ENCODE peak calls at places on chromosomes 3 and 15, in four cellular contexts. Y, U, N and O are unnamed samples.

GRCh38 chr3:69749461-69749860 is 10.2 kb downstream of the MITF start:
- DNase-seq in U (no peak), N (no peak), Y (no peak), O (no peak)

GRCh38 chr15:99103279-99103678 is 1.6 kb upstream of the SYNM start:
- DNase-seq in N (no peak), U (no peak), Y (no peak), O (no peak)

GRCh38 chr15:31469801-31470545 is 143.3 kb downstream of the KLF13 start:
- DNase-seq in N (no peak), U (no peak), Y (no peak), O (no peak)

GRCh38 chr3:138349926-138350665 is 1.7 kb downstream of the MRAS start:
- DNase-seq in N (no peak), Y (no peak), U (peak; percentile 25), O (no peak)

GRCh38 chr3:87298111-87298718 is 21.8 kb upstream of the POU1F1 start:
- DNase-seq in Y (peak; percentile 55), N (peak; percentile 84), U (peak; percentile 24), O (peak; percentile 51)

GRCh38 chr15:71335591-71335990 is 220.3 kb downstream of the THSD4 start:
- DNase-seq in N (no peak), U (no peak), Y (no peak), O (no peak)

GRCh38 chr3:56115698-56116097 is 352.6 kb downstream of the ERC2 start:
- DNase-seq in U (no peak), Y (peak; percentile 10), N (no peak), O (no peak)

GRCh38 chr3:42960282-42960681 is 18.8 kb upstream of the GASK1A start:
- DNase-seq in N (no peak), U (no peak), Y (no peak), O (peak; percentile 20)

GRCh38 chr3:13896473-13897154 is 16.7 kb upstream of the WNT7A start:
- DNase-seq in U (peak; percentile 51), Y (peak; percentile 88), N (peak; percentile 76), O (peak; percentile 85)

GRCh38 chr3:161600185-161600584 is 103.6 kb downstream of the OTOL1 start:
- DNase-seq in Y (no peak), N (no peak), U (no peak), O (peak; percentile 4)

GRCh38 chr15:63331456-63331855 is 50.2 kb downstream of the CA12 start:
- DNase-seq in Y (no peak), N (no peak), U (peak; percentile 50), O (no peak)

GRCh38 chr15:69836526-69837230 is 261.0 kb downstream of the TLE3 start:
- DNase-seq in U (no peak), Y (no peak), N (no peak), O (no peak)

GRCh38 chr3:101851072-101851471 is 1.8 kb downstream of the NFKBIZ start:
- DNase-seq in U (no peak), N (peak; percentile 10), Y (no peak), O (no peak)

GRCh38 chr3:197394464-197395321 is 96.3 kb upstream of the DLG1 start:
- DNase-seq in N (no peak), U (peak; percentile 100), Y (no peak), O (peak; percentile 54)

GRCh38 chr3:38003371-38003816 is 12.8 kb downstream of the VILL start:
- DNase-seq in Y (peak; percentile 79), U (peak; percentile 23), N (peak; percentile 53), O (peak; percentile 80)

GRCh38 chr15:56984681-56985515 is 66.5 kb downstream of the TCF12 start:
- DNase-seq in U (peak; percentile 51), Y (no peak), N (peak; percentile 92), O (no peak)

GRCh38 chr3:30643763-30644462 is 37.5 kb downstream of the TGFBR2 start:
- DNase-seq in U (no peak), Y (no peak), N (no peak), O (no peak)

GRCh38 chr15:97915261-97915660 is 45.2 kb upstream of the ARRDC4 start:
- DNase-seq in N (no peak), Y (no peak), U (no peak), O (no peak)

GRCh38 chr3:29805757-29806156 is 524.9 kb downstream of the RBMS3 start:
- DNase-seq in U (peak; percentile 23), N (no peak), Y (no peak), O (no peak)

GRCh38 chr3:194369522-194370279 is at the start of gene LRRC15:
- DNase-seq in U (peak; percentile 78), Y (peak; percentile 84), N (no peak), O (peak; percentile 63)

GRCh38 chr3:11582123-11582968 is 61.4 kb downstream of the VGLL4 start:
- DNase-seq in Y (peak; percentile 65), N (peak; percentile 90), U (peak; percentile 93), O (peak; percentile 82)

GRCh38 chr3:35680866-35681650 is 41.7 kb downstream of the ARPP21 start:
- DNase-seq in Y (no peak), U (no peak), N (no peak), O (no peak)

GRCh38 chr15:77178421-77178820 is 107.5 kb upstream of the TSPAN3 start:
- DNase-seq in Y (no peak), U (no peak), N (no peak), O (no peak)

GRCh38 chr15:77027697-77028450 is 32.9 kb downstream of the PSTPIP1 start:
- DNase-seq in N (peak; percentile 36), Y (peak; percentile 55), U (peak; percentile 20), O (no peak)

GRCh38 chr3:188578579-188579363 is 424.8 kb downstream of the LPP start:
- DNase-seq in N (no peak), Y (no peak), U (peak; percentile 96), O (no peak)
- H3K27ac ChIP-seq in N (no peak overlapping the region), Y (no peak overlapping the region), U (peak overlapping the region; percentile 70), O (no peak overlapping the region)

GRCh38 chr15:60006808-60007346 is 2.8 kb downstream of the FOXB1 start:
- DNase-seq in Y (peak; percentile 42), U (peak; percentile 8), N (no peak), O (no peak)

GRCh38 chr15:60004019-60004845 is at the start of gene FOXB1:
- DNase-seq in Y (peak; percentile 95), N (no peak), U (no peak), O (peak; percentile 35)

GRCh38 chr15:60006203-60006782 is 2.2 kb downstream of the FOXB1 start:
- DNase-seq in Y (peak; percentile 95), N (peak; percentile 35), U (peak; percentile 6), O (peak; percentile 44)

GRCh38 chr15:60004846-60005351 is 788 bp downstream of the FOXB1 start:
- DNase-seq in U (peak; percentile 12), Y (peak; percentile 75), N (no peak), O (no peak)

GRCh38 chr15:60005352-60006202 is 1.5 kb downstream of the FOXB1 start:
- DNase-seq in N (no peak), Y (peak; percentile 48), U (no peak), O (no peak)
- TF ChIP-seq EZH2 in N (peak; percentile 68), Y (peak; percentile 60), U (peak; percentile 87), O (peak; percentile 91)

GRCh38 chr15:67613708-67614107 is 71.2 kb downstream of the MAP2K5 start:
- DNase-seq in Y (no peak), N (no peak), U (no peak), O (no peak)
- TF ChIP-seq CTCF in Y (peak; percentile 35), N (peak; percentile 14), U (no peak), O (no peak)

DNA sequence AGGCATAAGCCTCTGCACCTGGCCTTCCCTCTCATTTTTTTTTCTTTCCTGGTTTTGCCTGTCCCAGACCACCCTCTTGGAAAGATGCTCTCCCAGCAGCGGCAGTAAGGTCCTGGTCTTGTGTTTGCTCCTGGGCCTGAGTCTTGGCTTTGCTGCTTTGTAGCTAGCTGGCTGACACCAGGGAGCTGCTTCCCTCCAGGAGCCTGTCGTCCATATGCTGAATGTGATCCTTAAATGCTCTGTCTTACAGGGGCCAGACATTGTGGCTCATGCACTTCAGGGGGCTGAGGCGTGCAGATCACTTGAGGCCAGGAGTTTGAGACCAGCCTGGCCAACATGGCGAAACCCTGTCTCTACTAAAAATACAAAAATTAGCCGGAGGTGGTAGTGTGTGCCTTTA is 17.2 kb downstream of the FLNB start:
- DNase-seq in U (no peak), N (no peak), Y (no peak), O (no peak)
- H3K27ac ChIP-seq in U (no peak overlapping the region), N (no peak overlapping the region), Y (no peak overlapping the region), O (peak overlapping the region; percentile 64)

DNA sequence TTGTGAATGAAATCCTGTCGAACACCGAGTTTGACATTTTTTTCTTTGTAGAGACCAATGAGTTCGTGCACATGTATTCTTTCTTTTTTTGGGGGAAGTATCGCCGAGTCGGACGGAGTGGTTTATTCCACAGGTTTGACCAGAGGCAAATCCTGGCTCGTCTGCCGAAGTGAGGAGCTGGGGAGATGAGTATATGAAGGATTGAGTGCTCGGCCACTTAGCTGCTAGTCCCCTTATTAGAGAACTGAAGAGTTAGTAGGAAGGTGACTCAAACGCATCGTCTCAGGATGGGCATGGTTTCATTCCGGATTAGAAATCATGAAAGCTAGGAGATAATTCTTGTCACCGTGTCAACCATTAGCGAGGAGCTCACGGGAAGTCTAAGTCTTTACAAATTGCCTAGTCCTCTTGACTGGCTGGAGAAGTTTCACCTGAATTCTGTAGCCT is 154.7 kb upstream of the GOLIM4 start:
- DNase-seq in N (no peak), U (peak; percentile 11), Y (peak; percentile 29), O (no peak)
- TF ChIP-seq EZH2 in N (no peak), U (no peak), Y (no peak), O (no peak)

DNA sequence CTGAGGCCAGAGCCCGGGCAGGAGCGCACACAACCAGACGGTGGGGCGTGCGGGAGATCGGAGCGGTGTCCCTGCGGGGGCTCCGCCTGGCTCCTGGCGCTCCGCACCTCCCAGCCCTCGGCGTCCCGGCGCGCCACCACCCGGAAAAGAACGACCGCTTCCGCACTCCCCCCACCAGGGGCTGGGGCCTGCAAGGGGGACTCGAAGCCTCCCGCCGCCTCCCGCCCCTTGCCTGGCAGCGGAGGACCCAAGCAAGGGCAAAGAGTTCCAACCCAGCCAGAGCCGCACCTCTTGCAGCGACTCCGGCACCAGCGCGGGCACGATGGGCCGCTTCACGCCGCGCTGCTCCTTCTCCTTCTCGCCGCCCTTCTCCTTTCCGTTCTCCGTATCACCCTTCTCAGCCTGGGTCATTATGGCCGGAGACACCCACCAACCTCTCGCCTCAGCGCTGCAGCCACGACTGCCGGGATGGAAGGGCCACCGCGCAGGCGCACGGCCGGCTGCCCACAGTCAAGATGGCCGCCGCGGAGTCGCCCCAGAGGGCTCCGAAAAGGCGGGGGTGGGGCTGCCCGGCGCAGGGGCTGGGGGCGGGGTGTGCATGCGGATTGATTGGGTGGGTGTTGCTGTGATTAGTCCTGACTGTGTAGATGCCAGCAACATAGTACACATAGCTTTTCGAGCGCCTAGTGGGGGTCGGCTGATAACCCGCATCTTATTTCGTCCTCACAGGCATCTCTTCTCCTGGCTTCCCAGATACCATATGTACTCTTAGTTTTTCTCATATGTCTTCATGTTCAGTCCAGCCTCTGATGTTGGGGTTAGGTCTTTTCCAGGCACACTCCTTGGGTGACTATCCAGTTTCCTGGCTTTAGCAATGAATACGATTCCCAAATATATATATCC is at the start of gene ACTR8:
- DNase-seq in U (peak; percentile 78), Y (peak; percentile 94), N (peak; percentile 76), O (peak; percentile 93)
- TF ChIP-seq CTCF in U (peak; percentile 23), Y (peak; percentile 13), N (no peak), O (no peak)